ENCODE peak calls at places on chromosomes 12 and 14, in five cellular contexts. One of them, this sample, is unnamed. For H3K27me3 and H3K4me1, the result is how much of the 10 kb centered on the place peaks cover.

GRCh38 chr12:55745361-55746146 is 2.6 kb downstream of the GDF11 start:
- DNase-seq in pancreas: no peak
- DNase-seq in hepatocyte: peak
- DNase-seq in GM23248: peak
- DNase-seq in fibroblast of lung: peak
- DNase-seq in this sample: peak

GRCh38 chr14:69749956-69750355 is 17.0 kb upstream of the SRSF5 start:
- DNase-seq in pancreas: no peak
- DNase-seq in hepatocyte: peak
- DNase-seq in GM23248: no peak
- DNase-seq in fibroblast of lung: no peak
- DNase-seq in this sample: no peak

GRCh38 chr12:51323966-51324895 is at the start of gene BIN2:
- DNase-seq in pancreas: peak
- DNase-seq in hepatocyte: no peak
- DNase-seq in GM23248: no peak
- DNase-seq in fibroblast of lung: no peak
- DNase-seq in this sample: no peak

GRCh38 chr12:69024907-69025306 is 91.9 kb upstream of the CPM start:
- DNase-seq in pancreas: no peak
- DNase-seq in hepatocyte: no peak
- DNase-seq in GM23248: peak
- DNase-seq in fibroblast of lung: peak
- DNase-seq in this sample: no peak

GRCh38 chr12:122721057-122721545 is 4.5 kb upstream of the HCAR3 start:
- DNase-seq in pancreas: no peak
- DNase-seq in hepatocyte: peak
- DNase-seq in GM23248: no peak
- DNase-seq in fibroblast of lung: no peak
- DNase-seq in this sample: no peak

GRCh38 chr14:46734287-46734686 is 82.7 kb upstream of the RPL10L start:
- DNase-seq in pancreas: no peak
- DNase-seq in hepatocyte: peak
- DNase-seq in GM23248: no peak
- DNase-seq in fibroblast of lung: no peak
- DNase-seq in this sample: no peak

GRCh38 chr14:102437997-102438922 is 71.3 kb downstream of the ANKRD9 start:
- DNase-seq in pancreas: peak
- DNase-seq in hepatocyte: peak
- DNase-seq in GM23248: peak
- DNase-seq in fibroblast of lung: peak
- DNase-seq in this sample: peak

GRCh38 chr12:116318738-116319050 is 41.2 kb upstream of the MED13L start:
- DNase-seq in pancreas: no peak
- DNase-seq in hepatocyte: peak
- DNase-seq in GM23248: no peak
- DNase-seq in fibroblast of lung: peak
- DNase-seq in this sample: no peak

GRCh38 chr14:80956922-80957321 is 1.5 kb downstream of the TSHR start:
- DNase-seq in pancreas: no peak
- DNase-seq in hepatocyte: no peak
- DNase-seq in GM23248: no peak
- DNase-seq in fibroblast of lung: no peak
- DNase-seq in this sample: peak

GRCh38 chr14:81433378-81433777 is 33.3 kb upstream of the STON2 start:
- DNase-seq in pancreas: no peak
- DNase-seq in hepatocyte: no peak
- DNase-seq in GM23248: no peak
- DNase-seq in fibroblast of lung: no peak
- DNase-seq in this sample: no peak

GRCh38 chr12:54935235-54935951 is 49.2 kb downstream of the TESPA1 start:
- DNase-seq in pancreas: no peak
- DNase-seq in hepatocyte: peak
- DNase-seq in GM23248: peak
- DNase-seq in fibroblast of lung: peak
- DNase-seq in this sample: peak

GRCh38 chr14:93536945-93537344 is 106.2 kb downstream of the UNC79 start:
- DNase-seq in pancreas: no peak
- DNase-seq in hepatocyte: peak
- DNase-seq in GM23248: peak
- DNase-seq in fibroblast of lung: no peak
- DNase-seq in this sample: peak

GRCh38 chr14:76500011-76500410 is 124.1 kb downstream of the ESRRB start:
- DNase-seq in pancreas: no peak
- DNase-seq in hepatocyte: no peak
- DNase-seq in GM23248: peak
- DNase-seq in fibroblast of lung: no peak
- DNase-seq in this sample: no peak

GRCh38 chr12:67795235-67795634 is 146.7 kb downstream of the DYRK2 start:
- DNase-seq in pancreas: no peak
- DNase-seq in hepatocyte: peak
- DNase-seq in GM23248: no peak
- DNase-seq in fibroblast of lung: no peak
- DNase-seq in this sample: no peak

GRCh38 chr12:58922849-58923248 is 2.5 kb upstream of the LRIG3 start:
- DNase-seq in pancreas: no peak
- DNase-seq in hepatocyte: no peak
- DNase-seq in GM23248: peak
- DNase-seq in fibroblast of lung: peak
- DNase-seq in this sample: no peak

GRCh38 chr12:47377414-47378221 is 297.9 kb upstream of the AMIGO2 start:
- DNase-seq in pancreas: peak
- DNase-seq in hepatocyte: peak
- DNase-seq in GM23248: peak
- DNase-seq in fibroblast of lung: peak
- DNase-seq in this sample: peak

GRCh38 chr14:101577221-101577909 is 16.1 kb downstream of the DIO3 start:
- DNase-seq in pancreas: no peak
- DNase-seq in hepatocyte: no peak
- DNase-seq in GM23248: no peak
- DNase-seq in fibroblast of lung: no peak
- DNase-seq in this sample: no peak

GRCh38 chr12:75658826-75659823 is 147.7 kb upstream of the KRR1 start:
- DNase-seq in pancreas: no peak
- DNase-seq in hepatocyte: no peak
- DNase-seq in GM23248: peak
- DNase-seq in fibroblast of lung: peak
- DNase-seq in this sample: peak

GRCh38 chr12:103336940-103337339 is 158.8 kb downstream of the C12orf42 start:
- DNase-seq in pancreas: no peak
- DNase-seq in hepatocyte: no peak
- DNase-seq in GM23248: no peak
- DNase-seq in fibroblast of lung: no peak
- DNase-seq in this sample: no peak

GRCh38 chr14:62691613-62692489 is 353.4 kb downstream of the KCNH5 start:
- DNase-seq in pancreas: no peak
- DNase-seq in hepatocyte: peak
- DNase-seq in GM23248: peak
- DNase-seq in fibroblast of lung: peak
- DNase-seq in this sample: peak

GRCh38 chr14:26595922-26596721 is 1.7 kb downstream of the NOVA1 start:
- DNase-seq in pancreas: no peak
- DNase-seq in hepatocyte: peak
- DNase-seq in GM23248: peak
- DNase-seq in fibroblast of lung: peak
- DNase-seq in this sample: peak

GRCh38 chr12:122111070-122111750 is 32.7 kb downstream of the MLXIP start:
- DNase-seq in pancreas: peak
- DNase-seq in hepatocyte: no peak
- DNase-seq in GM23248: peak
- DNase-seq in fibroblast of lung: no peak
- DNase-seq in this sample: no peak

GRCh38 chr14:36511981-36512584 is 7.9 kb downstream of the NKX2-1 start:
- DNase-seq in pancreas: no peak
- DNase-seq in hepatocyte: no peak
- DNase-seq in GM23248: no peak
- DNase-seq in fibroblast of lung: no peak
- DNase-seq in this sample: no peak
- H3K27me3 ChIP-seq in pancreas: under half
- H3K27me3 ChIP-seq in hepatocyte: half or more
- H3K27me3 ChIP-seq in GM23248: half or more
- H3K27me3 ChIP-seq in fibroblast of lung: half or more
- H3K27me3 ChIP-seq in this sample: half or more

GRCh38 chr12:101698782-101699347 is 1.4 kb downstream of the CHPT1 start:
- DNase-seq in pancreas: no peak
- DNase-seq in hepatocyte: no peak
- DNase-seq in GM23248: peak
- DNase-seq in fibroblast of lung: peak
- DNase-seq in this sample: peak
- H3K4me1 ChIP-seq in pancreas: under half
- H3K4me1 ChIP-seq in hepatocyte: under half
- H3K4me1 ChIP-seq in GM23248: under half
- H3K4me1 ChIP-seq in fibroblast of lung: under half
- H3K4me1 ChIP-seq in this sample: under half

DNA sequence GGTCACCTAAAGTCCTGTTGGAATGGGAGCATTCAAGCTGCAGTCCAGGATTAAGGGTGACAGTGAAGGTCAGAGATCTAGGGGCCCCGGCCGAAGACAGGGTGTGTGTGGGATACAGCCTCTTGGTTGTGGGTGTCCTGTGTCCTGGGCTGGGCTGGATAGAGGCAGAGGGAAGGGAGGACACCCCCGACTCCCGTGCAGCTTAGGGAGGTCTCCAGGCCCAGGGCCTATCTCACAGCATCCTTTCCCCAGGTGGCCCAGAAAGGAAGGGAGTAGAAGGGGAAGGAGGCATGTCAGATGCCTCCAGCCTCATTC is 10.2 kb upstream of the CALCOCO1 start:
- DNase-seq in pancreas: no peak
- DNase-seq in hepatocyte: no peak
- DNase-seq in GM23248: no peak
- DNase-seq in fibroblast of lung: no peak
- DNase-seq in this sample: no peak
- H3K27me3 ChIP-seq in pancreas: under half
- H3K27me3 ChIP-seq in hepatocyte: half or more
- H3K27me3 ChIP-seq in GM23248: under half
- H3K27me3 ChIP-seq in fibroblast of lung: half or more
- H3K27me3 ChIP-seq in this sample: under half

GRCh38 chr14:98203421-98203820 is 1068.6 kb downstream of the BCL11B start:
- DNase-seq in pancreas: no peak
- DNase-seq in hepatocyte: peak
- DNase-seq in GM23248: no peak
- DNase-seq in fibroblast of lung: no peak
- DNase-seq in this sample: no peak
- H3K4me1 ChIP-seq in pancreas: under half
- H3K4me1 ChIP-seq in hepatocyte: under half
- H3K4me1 ChIP-seq in GM23248: under half
- H3K4me1 ChIP-seq in fibroblast of lung: under half
- H3K4me1 ChIP-seq in this sample: under half

GRCh38 chr12:108004368-108004767 is 124.7 kb upstream of the WSCD2 start:
- DNase-seq in pancreas: no peak
- DNase-seq in hepatocyte: peak
- DNase-seq in GM23248: peak
- DNase-seq in fibroblast of lung: no peak
- DNase-seq in this sample: peak

GRCh38 chr12:108008163-108008562 is 120.9 kb upstream of the WSCD2 start:
- DNase-seq in pancreas: no peak
- DNase-seq in hepatocyte: no peak
- DNase-seq in GM23248: no peak
- DNase-seq in fibroblast of lung: no peak
- DNase-seq in this sample: no peak

DNA sequence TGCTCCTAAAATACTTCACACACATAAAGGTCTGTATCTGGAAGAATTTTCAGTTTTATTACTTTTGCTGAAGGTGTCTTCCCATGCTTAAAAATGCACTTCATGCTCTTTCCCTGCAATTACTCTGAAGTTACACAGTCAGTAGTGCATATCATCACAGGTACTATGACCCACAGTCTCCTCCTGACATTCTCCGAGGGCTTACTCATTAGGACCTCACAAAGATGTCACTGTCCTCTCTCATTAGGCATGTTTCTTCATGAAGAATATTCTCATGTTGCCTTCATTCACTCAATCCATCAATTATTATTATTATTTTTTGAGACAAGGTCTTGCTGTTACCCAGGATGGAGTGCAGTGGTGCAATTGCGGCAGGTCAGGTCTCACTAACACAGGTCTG is 119.6 kb upstream of the WSCD2 start:
- DNase-seq in pancreas: no peak
- DNase-seq in hepatocyte: peak
- DNase-seq in GM23248: no peak
- DNase-seq in fibroblast of lung: no peak
- DNase-seq in this sample: no peak
- H3K27me3 ChIP-seq in pancreas: under half
- H3K27me3 ChIP-seq in hepatocyte: under half
- H3K27me3 ChIP-seq in GM23248: under half
- H3K27me3 ChIP-seq in fibroblast of lung: under half
- H3K27me3 ChIP-seq in this sample: half or more

GRCh38 chr12:124629117-124629516 is 61.7 kb upstream of the NCOR2 start:
- DNase-seq in pancreas: no peak
- DNase-seq in hepatocyte: no peak
- DNase-seq in GM23248: no peak
- DNase-seq in fibroblast of lung: no peak
- DNase-seq in this sample: no peak

GRCh38 chr12:124626841-124627502 is 59.6 kb upstream of the NCOR2 start:
- DNase-seq in pancreas: no peak
- DNase-seq in hepatocyte: peak
- DNase-seq in GM23248: peak
- DNase-seq in fibroblast of lung: peak
- DNase-seq in this sample: peak

GRCh38 chr12:124623344-124623885 is 56.0 kb upstream of the NCOR2 start:
- DNase-seq in pancreas: no peak
- DNase-seq in hepatocyte: no peak
- DNase-seq in GM23248: no peak
- DNase-seq in fibroblast of lung: no peak
- DNase-seq in this sample: no peak

GRCh38 chr12:124624823-124625222 is 57.4 kb upstream of the NCOR2 start:
- DNase-seq in pancreas: no peak
- DNase-seq in hepatocyte: no peak
- DNase-seq in GM23248: no peak
- DNase-seq in fibroblast of lung: no peak
- DNase-seq in this sample: no peak

DNA sequence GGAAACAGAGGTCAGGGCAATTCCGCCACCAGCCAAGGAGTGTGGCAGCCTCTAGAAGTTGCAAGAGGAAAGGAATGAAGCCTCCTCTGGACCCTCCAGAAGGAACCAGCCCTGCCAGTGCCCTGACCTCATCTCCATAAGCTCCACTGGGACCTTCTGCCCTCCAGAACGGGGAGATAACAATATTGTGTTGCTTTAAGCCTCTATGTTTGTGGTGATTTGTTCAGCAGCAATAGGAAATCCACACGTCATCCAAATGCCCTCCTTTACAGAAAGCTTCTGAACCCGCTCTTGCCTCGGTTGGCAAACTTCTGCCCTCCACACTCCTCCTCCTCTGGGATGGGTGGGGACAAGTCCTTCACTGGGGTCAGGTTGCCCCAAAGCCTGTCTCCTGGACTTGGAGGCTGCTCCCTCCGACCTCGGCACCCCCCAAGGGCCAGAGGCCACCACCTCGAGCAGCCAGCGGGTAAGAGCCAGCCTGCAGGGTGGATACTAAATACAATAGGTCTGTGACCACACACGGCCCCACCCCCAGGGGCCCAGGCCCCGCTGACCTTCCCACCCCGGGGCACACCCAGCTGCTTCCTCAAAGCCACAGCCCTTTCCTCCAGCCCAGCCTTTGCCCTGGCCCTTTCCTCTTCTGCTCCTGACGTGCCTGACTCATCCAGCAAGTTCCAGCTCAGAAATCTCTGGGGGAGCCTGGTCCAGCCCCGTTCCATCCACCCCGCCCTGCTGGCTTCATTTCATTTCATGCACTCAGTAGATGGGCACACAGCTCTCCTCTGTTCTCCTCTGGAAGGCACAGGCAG is 58.7 kb upstream of the NCOR2 start:
- DNase-seq in pancreas: no peak
- DNase-seq in hepatocyte: peak
- DNase-seq in GM23248: peak
- DNase-seq in fibroblast of lung: peak
- DNase-seq in this sample: no peak
- H3K4me1 ChIP-seq in pancreas: under half
- H3K4me1 ChIP-seq in hepatocyte: under half
- H3K4me1 ChIP-seq in GM23248: under half
- H3K4me1 ChIP-seq in fibroblast of lung: under half
- H3K4me1 ChIP-seq in this sample: under half